ENCODE peak calls at places on chromosomes 11 and 22, in five cellular contexts. One of them, this sample, is unnamed.

GRCh38 chr11:15602042-15602441 is 487.3 kb downstream of the INSC start:
- DNase-seq in lung: no peak
- DNase-seq in HFF-Myc: no peak
- DNase-seq in CD4-positive, alpha-beta T cell: no peak
- DNase-seq in RWPE1: no peak
- DNase-seq in this sample: no peak

GRCh38 chr11:3849297-3849874 is 6.1 kb upstream of the STIM1 start:
- DNase-seq in lung: no peak
- DNase-seq in HFF-Myc: no peak
- DNase-seq in CD4-positive, alpha-beta T cell: no peak
- DNase-seq in RWPE1: peak; percentile 49
- DNase-seq in this sample: no peak

GRCh38 chr11:103295704-103296103 is 186.5 kb downstream of the DYNC2H1 start:
- DNase-seq in lung: no peak
- DNase-seq in HFF-Myc: no peak
- DNase-seq in CD4-positive, alpha-beta T cell: no peak
- DNase-seq in RWPE1: no peak
- DNase-seq in this sample: no peak

GRCh38 chr11:18692941-18693760 is 5.4 kb upstream of the TMEM86A start:
- DNase-seq in lung: no peak
- DNase-seq in HFF-Myc: no peak
- DNase-seq in CD4-positive, alpha-beta T cell: no peak
- DNase-seq in RWPE1: no peak
- DNase-seq in this sample: no peak

GRCh38 chr11:28010001-28010400 is 98.0 kb downstream of the KIF18A start:
- DNase-seq in lung: no peak
- DNase-seq in HFF-Myc: peak; percentile 14
- DNase-seq in CD4-positive, alpha-beta T cell: no peak
- DNase-seq in RWPE1: no peak
- DNase-seq in this sample: no peak

GRCh38 chr11:66186470-66186869 is 82.0 kb upstream of the RAB1B start:
- DNase-seq in lung: no peak
- DNase-seq in HFF-Myc: no peak
- DNase-seq in CD4-positive, alpha-beta T cell: no peak
- DNase-seq in RWPE1: no peak
- DNase-seq in this sample: no peak

GRCh38 chr22:47445716-47446290 is 683.4 kb downstream of the TBC1D22A start:
- DNase-seq in lung: no peak
- DNase-seq in HFF-Myc: no peak
- DNase-seq in CD4-positive, alpha-beta T cell: no peak
- DNase-seq in RWPE1: no peak
- DNase-seq in this sample: no peak

GRCh38 chr11:89381094-89381493 is 110.1 kb downstream of the NOX4 start:
- DNase-seq in lung: no peak
- DNase-seq in HFF-Myc: peak; percentile 92
- DNase-seq in CD4-positive, alpha-beta T cell: no peak
- DNase-seq in RWPE1: peak; percentile 77
- DNase-seq in this sample: no peak

GRCh38 chr11:74055938-74056337 is 47.1 kb upstream of the UCP3 start:
- DNase-seq in lung: no peak
- DNase-seq in HFF-Myc: peak; percentile 17
- DNase-seq in CD4-positive, alpha-beta T cell: no peak
- DNase-seq in RWPE1: peak; percentile 30
- DNase-seq in this sample: no peak

GRCh38 chr22:33922268-33922667 is 2.0 kb upstream of the LARGE1 start:
- DNase-seq in lung: no peak
- DNase-seq in HFF-Myc: no peak
- DNase-seq in CD4-positive, alpha-beta T cell: no peak
- DNase-seq in RWPE1: no peak
- DNase-seq in this sample: no peak

GRCh38 chr22:26646158-26646557 is 11.2 kb upstream of the MIAT start:
- DNase-seq in lung: no peak
- DNase-seq in HFF-Myc: no peak
- DNase-seq in CD4-positive, alpha-beta T cell: no peak
- DNase-seq in RWPE1: no peak
- DNase-seq in this sample: no peak

GRCh38 chr11:130737041-130737830 is 179.0 kb downstream of the SNX19 start:
- DNase-seq in lung: no peak
- DNase-seq in HFF-Myc: no peak
- DNase-seq in CD4-positive, alpha-beta T cell: no peak
- DNase-seq in RWPE1: no peak
- DNase-seq in this sample: no peak

GRCh38 chr11:529740-530411 is 5.5 kb downstream of the HRAS start:
- DNase-seq in lung: no peak
- DNase-seq in HFF-Myc: no peak
- DNase-seq in CD4-positive, alpha-beta T cell: no peak
- DNase-seq in RWPE1: no peak
- DNase-seq in this sample: no peak

GRCh38 chr11:22536036-22536435 is 89.6 kb downstream of the FANCF start:
- DNase-seq in lung: no peak
- DNase-seq in HFF-Myc: no peak
- DNase-seq in CD4-positive, alpha-beta T cell: no peak
- DNase-seq in RWPE1: peak; percentile 16
- DNase-seq in this sample: no peak

GRCh38 chr11:95076416-95076815 is 9.7 kb downstream of the SRSF8 start:
- DNase-seq in lung: peak; percentile 58
- DNase-seq in HFF-Myc: no peak
- DNase-seq in CD4-positive, alpha-beta T cell: no peak
- DNase-seq in RWPE1: peak; percentile 26
- DNase-seq in this sample: no peak

GRCh38 chr11:73087730-73088129 is 54.4 kb downstream of the FCHSD2 start:
- DNase-seq in lung: peak; percentile 48
- DNase-seq in HFF-Myc: no peak
- DNase-seq in CD4-positive, alpha-beta T cell: no peak
- DNase-seq in RWPE1: no peak
- DNase-seq in this sample: no peak

GRCh38 chr22:24523873-24524272 is 28.7 kb downstream of the UPB1 start:
- DNase-seq in lung: no peak
- DNase-seq in HFF-Myc: no peak
- DNase-seq in CD4-positive, alpha-beta T cell: no peak
- DNase-seq in RWPE1: no peak
- DNase-seq in this sample: no peak

GRCh38 chr11:111347002-111347722 is 31.9 kb downstream of the POU2AF1 start:
- DNase-seq in lung: no peak
- DNase-seq in HFF-Myc: peak; percentile 58
- DNase-seq in CD4-positive, alpha-beta T cell: no peak
- DNase-seq in RWPE1: no peak
- DNase-seq in this sample: no peak

GRCh38 chr11:113603277-113604059 is 102.6 kb downstream of the TMPRSS5 start:
- DNase-seq in lung: no peak
- DNase-seq in HFF-Myc: no peak
- DNase-seq in CD4-positive, alpha-beta T cell: no peak
- DNase-seq in RWPE1: no peak
- DNase-seq in this sample: no peak

GRCh38 chr11:16895306-16895705 is 118.9 kb downstream of the PLEKHA7 start:
- DNase-seq in lung: no peak
- DNase-seq in HFF-Myc: no peak
- DNase-seq in CD4-positive, alpha-beta T cell: no peak
- DNase-seq in RWPE1: no peak
- DNase-seq in this sample: no peak

GRCh38 chr11:122007611-122008071 is 108.4 kb downstream of the BLID start:
- DNase-seq in lung: no peak
- DNase-seq in HFF-Myc: no peak
- DNase-seq in CD4-positive, alpha-beta T cell: no peak
- DNase-seq in RWPE1: no peak
- DNase-seq in this sample: no peak

GRCh38 chr22:42371112-42371900 is 60.9 kb downstream of the NFAM1 start:
- DNase-seq in lung: no peak
- DNase-seq in HFF-Myc: no peak
- DNase-seq in CD4-positive, alpha-beta T cell: no peak
- DNase-seq in RWPE1: no peak
- DNase-seq in this sample: no peak

GRCh38 chr11:12546660-12547059 is 127.6 kb upstream of the TEAD1 start:
- DNase-seq in lung: no peak
- DNase-seq in HFF-Myc: no peak
- DNase-seq in CD4-positive, alpha-beta T cell: no peak
- DNase-seq in RWPE1: no peak
- DNase-seq in this sample: peak; percentile 72

GRCh38 chr22:46027219-46028068 is 50.5 kb upstream of the WNT7B start:
- DNase-seq in lung: no peak
- DNase-seq in HFF-Myc: no peak
- DNase-seq in CD4-positive, alpha-beta T cell: no peak
- DNase-seq in RWPE1: no peak
- DNase-seq in this sample: no peak

GRCh38 chr22:28920757-28921584 is 37.6 kb downstream of the ZNRF3 start:
- DNase-seq in lung: no peak
- DNase-seq in HFF-Myc: no peak
- DNase-seq in CD4-positive, alpha-beta T cell: no peak
- DNase-seq in RWPE1: no peak
- DNase-seq in this sample: no peak

GRCh38 chr11:13310443-13310842 is 32.9 kb downstream of the BMAL1 start:
- DNase-seq in lung: no peak
- DNase-seq in HFF-Myc: no peak
- DNase-seq in CD4-positive, alpha-beta T cell: no peak
- DNase-seq in RWPE1: no peak
- DNase-seq in this sample: no peak

GRCh38 chr11:16512842-16513241 is 156.5 kb upstream of the SOX6 start:
- DNase-seq in lung: no peak
- DNase-seq in HFF-Myc: no peak
- DNase-seq in CD4-positive, alpha-beta T cell: no peak
- DNase-seq in RWPE1: no peak
- DNase-seq in this sample: no peak

GRCh38 chr11:2694995-2695939 is 4.5 kb downstream of the KCNQ1OT1 start:
- DNase-seq in lung: no peak
- DNase-seq in HFF-Myc: no peak
- DNase-seq in CD4-positive, alpha-beta T cell: no peak
- DNase-seq in RWPE1: no peak
- DNase-seq in this sample: no peak

GRCh38 chr11:74577624-74578396 is 14.6 kb upstream of the POLD3 start:
- DNase-seq in lung: no peak
- DNase-seq in HFF-Myc: no peak
- DNase-seq in CD4-positive, alpha-beta T cell: no peak
- DNase-seq in RWPE1: no peak
- DNase-seq in this sample: no peak

DNA sequence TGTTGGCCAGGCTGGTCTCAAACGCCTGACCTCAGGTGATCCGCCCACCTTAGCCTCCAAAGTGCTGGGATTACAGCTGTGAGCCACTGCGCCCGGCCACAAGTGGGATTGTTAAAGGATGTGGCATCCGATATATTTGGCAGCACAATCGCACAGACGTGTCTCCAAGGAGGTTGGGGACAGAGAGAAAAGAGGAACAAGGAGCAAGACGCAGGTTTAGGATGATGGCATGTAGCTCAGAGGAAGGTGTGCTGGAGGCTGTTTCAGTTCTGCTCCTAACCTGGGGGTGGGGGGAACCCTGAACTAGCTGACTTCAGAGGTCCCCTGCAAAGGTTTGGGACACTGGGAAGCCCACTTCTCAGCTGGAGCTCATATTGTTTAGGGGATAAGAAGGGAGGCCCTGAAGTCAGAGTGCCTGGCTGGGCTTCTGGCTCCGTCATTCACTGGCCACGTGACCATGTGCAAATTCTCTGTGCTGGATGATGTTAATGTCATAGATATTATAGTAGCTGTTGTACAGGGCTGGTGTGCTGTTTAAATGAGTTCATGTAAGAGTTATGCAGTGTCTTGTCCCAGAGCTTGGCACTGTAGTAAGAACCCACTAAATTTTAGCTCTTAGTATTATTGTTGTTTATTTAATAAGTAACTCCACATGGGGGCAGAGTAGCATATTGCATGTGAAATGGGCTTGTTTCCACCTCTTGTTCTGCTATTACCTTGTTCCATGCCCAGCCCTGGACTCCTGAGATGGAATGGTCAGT is 129.7 kb downstream of the ST3GAL4 start:
- DNase-seq in lung: no peak
- DNase-seq in HFF-Myc: no peak
- DNase-seq in CD4-positive, alpha-beta T cell: no peak
- DNase-seq in RWPE1: no peak
- DNase-seq in this sample: no peak
- TF ChIP-seq CTCF in lung: no peak
- TF ChIP-seq CTCF in HFF-Myc: no peak
- TF ChIP-seq CTCF in CD4-positive, alpha-beta T cell: no peak
- TF ChIP-seq CTCF in RWPE1: no peak
- TF ChIP-seq CTCF in this sample: no peak

DNA sequence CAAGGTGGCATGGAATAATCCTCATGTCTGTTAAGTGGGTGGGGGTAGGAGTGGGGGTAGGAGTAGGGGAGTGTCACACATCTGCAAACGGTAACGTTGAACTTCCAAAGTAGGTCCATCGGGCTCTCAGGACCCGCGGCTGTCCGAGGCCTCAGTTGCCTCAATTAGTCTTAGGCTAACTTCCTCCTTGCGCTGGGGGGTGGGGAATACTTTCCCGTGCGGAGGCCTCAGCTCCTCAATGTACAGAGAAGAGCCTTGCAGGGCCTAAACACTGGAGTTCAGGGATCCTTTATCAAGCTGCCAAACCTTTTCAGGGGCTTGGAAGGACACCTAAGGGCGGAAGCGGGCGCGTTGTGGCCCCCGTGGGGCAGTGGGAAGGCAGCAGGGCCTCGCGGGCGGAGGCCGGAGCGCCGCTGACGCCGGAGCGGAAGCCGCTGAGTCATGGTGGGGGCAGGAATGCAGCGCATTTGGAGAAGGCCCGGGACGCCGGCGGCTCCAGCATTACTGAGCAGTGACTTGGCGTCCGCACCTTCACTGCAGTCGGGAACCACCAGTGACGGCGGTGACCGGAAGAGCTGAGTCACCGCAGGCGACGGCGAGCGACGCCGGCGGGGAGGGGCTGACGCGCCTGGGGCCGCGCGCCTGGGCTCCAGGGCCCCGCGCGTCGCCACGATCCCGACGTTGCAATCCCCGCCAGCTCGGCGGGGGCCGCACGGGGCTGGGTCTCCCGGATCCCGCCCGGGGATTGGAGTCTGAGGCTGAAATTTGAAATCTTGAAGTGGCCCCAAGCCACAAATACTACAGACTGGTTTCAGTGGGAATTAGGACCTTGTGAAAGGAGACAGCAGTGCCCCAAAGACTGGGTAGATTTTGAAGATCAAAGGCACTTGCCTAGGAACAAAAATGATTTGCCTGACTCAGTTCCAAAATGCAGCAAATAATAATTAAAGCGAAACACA is 20.2 kb upstream of the IPO7 start:
- DNase-seq in lung: peak; percentile 96
- DNase-seq in HFF-Myc: peak; percentile 86
- DNase-seq in CD4-positive, alpha-beta T cell: peak; percentile 58
- DNase-seq in RWPE1: peak; percentile 90
- DNase-seq in this sample: no peak
- TF ChIP-seq CTCF in lung: no peak
- TF ChIP-seq CTCF in HFF-Myc: no peak
- TF ChIP-seq CTCF in CD4-positive, alpha-beta T cell: no peak
- TF ChIP-seq CTCF in RWPE1: no peak
- TF ChIP-seq CTCF in this sample: no peak

GRCh38 chr11:132064987-132065620 is 694.7 kb downstream of the NTM start:
- DNase-seq in lung: no peak
- DNase-seq in HFF-Myc: peak; percentile 78
- DNase-seq in CD4-positive, alpha-beta T cell: no peak
- DNase-seq in RWPE1: peak; percentile 55
- DNase-seq in this sample: no peak
- TF ChIP-seq CTCF in lung: no peak
- TF ChIP-seq CTCF in HFF-Myc: no peak
- TF ChIP-seq CTCF in CD4-positive, alpha-beta T cell: no peak
- TF ChIP-seq CTCF in RWPE1: no peak
- TF ChIP-seq CTCF in this sample: no peak

DNA sequence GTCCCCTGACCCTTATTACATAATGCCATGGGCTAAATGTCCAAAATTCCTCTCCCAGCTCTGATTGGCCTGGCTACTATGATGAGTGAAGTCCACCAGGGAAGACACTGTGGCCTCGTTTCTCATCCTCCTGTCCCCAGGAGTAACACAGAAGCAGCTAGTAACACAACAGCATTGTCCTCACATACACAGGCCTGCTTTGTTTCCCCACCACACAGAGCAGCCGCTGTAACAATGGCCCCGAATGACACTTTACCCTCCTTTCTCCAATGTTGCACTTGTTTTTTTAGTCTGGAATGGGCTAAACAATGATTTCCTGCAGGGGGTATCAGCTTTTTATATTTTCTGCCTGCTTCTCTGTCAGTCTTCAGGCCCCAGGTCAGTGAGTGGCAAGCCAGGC is at the start of gene PRR5L:
- DNase-seq in lung: no peak
- DNase-seq in HFF-Myc: no peak
- DNase-seq in CD4-positive, alpha-beta T cell: no peak
- DNase-seq in RWPE1: no peak
- DNase-seq in this sample: no peak
- TF ChIP-seq CTCF in lung: no peak
- TF ChIP-seq CTCF in HFF-Myc: no peak
- TF ChIP-seq CTCF in CD4-positive, alpha-beta T cell: no peak
- TF ChIP-seq CTCF in RWPE1: no peak
- TF ChIP-seq CTCF in this sample: no peak